ENCODE peak calls at places on chromosomes 4 and X, in four cellular contexts. One of them, this sample, is unnamed.

GRCh38 chr4:115228851-115229250 is 115.4 kb upstream of the NDST4 start:
- DNase-seq in HTR-8/SVneo: no peak
- DNase-seq in stimulated activated CD8-positive, alpha-beta memory T cell treated with anti-CD3 and anti-CD28 coated beads, Interleukin-7, amount 100 ng/mL, for 1 hour: no peak
- DNase-seq in GM12864: no peak
- DNase-seq in this sample: no peak

GRCh38 chrX:154096140-154097002 is 1.1 kb downstream of the MECP2 start:
- DNase-seq in HTR-8/SVneo: no peak
- DNase-seq in stimulated activated CD8-positive, alpha-beta memory T cell treated with anti-CD3 and anti-CD28 coated beads, Interleukin-7, amount 100 ng/mL, for 1 hour: no peak
- DNase-seq in GM12864: no peak
- DNase-seq in this sample: peak; percentile 32

GRCh38 chr4:19992694-19993093 is 259.0 kb upstream of the SLIT2 start:
- DNase-seq in HTR-8/SVneo: no peak
- DNase-seq in stimulated activated CD8-positive, alpha-beta memory T cell treated with anti-CD3 and anti-CD28 coated beads, Interleukin-7, amount 100 ng/mL, for 1 hour: no peak
- DNase-seq in GM12864: no peak
- DNase-seq in this sample: no peak

GRCh38 chrX:124086411-124086810 is 124.9 kb downstream of the STAG2 start:
- DNase-seq in HTR-8/SVneo: no peak
- DNase-seq in stimulated activated CD8-positive, alpha-beta memory T cell treated with anti-CD3 and anti-CD28 coated beads, Interleukin-7, amount 100 ng/mL, for 1 hour: no peak
- DNase-seq in GM12864: no peak
- DNase-seq in this sample: no peak

GRCh38 chr4:101782546-101782945 is 8.0 kb upstream of the BANK1 start:
- DNase-seq in HTR-8/SVneo: no peak
- DNase-seq in stimulated activated CD8-positive, alpha-beta memory T cell treated with anti-CD3 and anti-CD28 coated beads, Interleukin-7, amount 100 ng/mL, for 1 hour: no peak
- DNase-seq in GM12864: no peak
- DNase-seq in this sample: no peak

GRCh38 chrX:57251965-57252364 is 34.5 kb upstream of the FAAH2 start:
- DNase-seq in HTR-8/SVneo: no peak
- DNase-seq in stimulated activated CD8-positive, alpha-beta memory T cell treated with anti-CD3 and anti-CD28 coated beads, Interleukin-7, amount 100 ng/mL, for 1 hour: no peak
- DNase-seq in GM12864: no peak
- DNase-seq in this sample: no peak

GRCh38 chr4:25913056-25913850 is 767 bp upstream of the SMIM20 start:
- DNase-seq in HTR-8/SVneo: peak; percentile 21
- DNase-seq in stimulated activated CD8-positive, alpha-beta memory T cell treated with anti-CD3 and anti-CD28 coated beads, Interleukin-7, amount 100 ng/mL, for 1 hour: no peak
- DNase-seq in GM12864: no peak
- DNase-seq in this sample: no peak

GRCh38 chr4:77157859-77158486 is 966 bp downstream of the CCNG2 start:
- DNase-seq in HTR-8/SVneo: peak; percentile 72
- DNase-seq in stimulated activated CD8-positive, alpha-beta memory T cell treated with anti-CD3 and anti-CD28 coated beads, Interleukin-7, amount 100 ng/mL, for 1 hour: peak; percentile 44
- DNase-seq in GM12864: no peak
- DNase-seq in this sample: peak; percentile 89

GRCh38 chr4:52507774-52508173 is 151.3 kb downstream of the USP46 start:
- DNase-seq in HTR-8/SVneo: no peak
- DNase-seq in stimulated activated CD8-positive, alpha-beta memory T cell treated with anti-CD3 and anti-CD28 coated beads, Interleukin-7, amount 100 ng/mL, for 1 hour: no peak
- DNase-seq in GM12864: no peak
- DNase-seq in this sample: no peak

GRCh38 chr4:146095091-146095690 is 80.3 kb upstream of the LSM6 start:
- DNase-seq in HTR-8/SVneo: peak; percentile 29
- DNase-seq in stimulated activated CD8-positive, alpha-beta memory T cell treated with anti-CD3 and anti-CD28 coated beads, Interleukin-7, amount 100 ng/mL, for 1 hour: no peak
- DNase-seq in GM12864: no peak
- DNase-seq in this sample: no peak

GRCh38 chrX:53263597-53264094 is 17.7 kb downstream of the IQSEC2 start:
- DNase-seq in HTR-8/SVneo: peak; percentile 56
- DNase-seq in stimulated activated CD8-positive, alpha-beta memory T cell treated with anti-CD3 and anti-CD28 coated beads, Interleukin-7, amount 100 ng/mL, for 1 hour: no peak
- DNase-seq in GM12864: no peak
- DNase-seq in this sample: no peak

GRCh38 chr4:87941537-87942392 is 33.7 kb upstream of the SPP1 start:
- DNase-seq in HTR-8/SVneo: no peak
- DNase-seq in stimulated activated CD8-positive, alpha-beta memory T cell treated with anti-CD3 and anti-CD28 coated beads, Interleukin-7, amount 100 ng/mL, for 1 hour: no peak
- DNase-seq in GM12864: no peak
- DNase-seq in this sample: no peak

GRCh38 chr4:26227827-26228226 is 93.0 kb upstream of the RBPJ start:
- DNase-seq in HTR-8/SVneo: no peak
- DNase-seq in stimulated activated CD8-positive, alpha-beta memory T cell treated with anti-CD3 and anti-CD28 coated beads, Interleukin-7, amount 100 ng/mL, for 1 hour: no peak
- DNase-seq in GM12864: no peak
- DNase-seq in this sample: no peak

GRCh38 chr4:51885371-51885770 is 42.4 kb downstream of the DCUN1D4 start:
- DNase-seq in HTR-8/SVneo: peak; percentile 10
- DNase-seq in stimulated activated CD8-positive, alpha-beta memory T cell treated with anti-CD3 and anti-CD28 coated beads, Interleukin-7, amount 100 ng/mL, for 1 hour: no peak
- DNase-seq in GM12864: no peak
- DNase-seq in this sample: no peak

GRCh38 chr4:41594439-41594838 is 56.5 kb downstream of the LIMCH1 start:
- DNase-seq in HTR-8/SVneo: no peak
- DNase-seq in stimulated activated CD8-positive, alpha-beta memory T cell treated with anti-CD3 and anti-CD28 coated beads, Interleukin-7, amount 100 ng/mL, for 1 hour: no peak
- DNase-seq in GM12864: no peak
- DNase-seq in this sample: no peak

GRCh38 chr4:169106696-169107229 is 96.7 kb upstream of the CBR4 start:
- DNase-seq in HTR-8/SVneo: no peak
- DNase-seq in stimulated activated CD8-positive, alpha-beta memory T cell treated with anti-CD3 and anti-CD28 coated beads, Interleukin-7, amount 100 ng/mL, for 1 hour: no peak
- DNase-seq in GM12864: no peak
- DNase-seq in this sample: no peak

GRCh38 chr4:73417973-73418372 is 13.9 kb downstream of the ALB start:
- DNase-seq in HTR-8/SVneo: no peak
- DNase-seq in stimulated activated CD8-positive, alpha-beta memory T cell treated with anti-CD3 and anti-CD28 coated beads, Interleukin-7, amount 100 ng/mL, for 1 hour: no peak
- DNase-seq in GM12864: no peak
- DNase-seq in this sample: no peak

GRCh38 chr4:101944649-101945048 is 154.1 kb downstream of the BANK1 start:
- DNase-seq in HTR-8/SVneo: no peak
- DNase-seq in stimulated activated CD8-positive, alpha-beta memory T cell treated with anti-CD3 and anti-CD28 coated beads, Interleukin-7, amount 100 ng/mL, for 1 hour: no peak
- DNase-seq in GM12864: no peak
- DNase-seq in this sample: no peak

GRCh38 chr4:182975806-182976205 is 58.6 kb upstream of the DCTD start:
- DNase-seq in HTR-8/SVneo: peak; percentile 78
- DNase-seq in stimulated activated CD8-positive, alpha-beta memory T cell treated with anti-CD3 and anti-CD28 coated beads, Interleukin-7, amount 100 ng/mL, for 1 hour: no peak
- DNase-seq in GM12864: no peak
- DNase-seq in this sample: peak; percentile 33

GRCh38 chr4:8547108-8547911 is 32.9 kb upstream of the GPR78 start:
- DNase-seq in HTR-8/SVneo: no peak
- DNase-seq in stimulated activated CD8-positive, alpha-beta memory T cell treated with anti-CD3 and anti-CD28 coated beads, Interleukin-7, amount 100 ng/mL, for 1 hour: no peak
- DNase-seq in GM12864: no peak
- DNase-seq in this sample: no peak

GRCh38 chr4:106266201-106266600 is 49.8 kb downstream of the TBCK start:
- DNase-seq in HTR-8/SVneo: peak; percentile 3
- DNase-seq in stimulated activated CD8-positive, alpha-beta memory T cell treated with anti-CD3 and anti-CD28 coated beads, Interleukin-7, amount 100 ng/mL, for 1 hour: no peak
- DNase-seq in GM12864: peak; percentile 12
- DNase-seq in this sample: no peak

GRCh38 chr4:9764155-9764696 is 17.2 kb upstream of the DRD5 start:
- DNase-seq in HTR-8/SVneo: no peak
- DNase-seq in stimulated activated CD8-positive, alpha-beta memory T cell treated with anti-CD3 and anti-CD28 coated beads, Interleukin-7, amount 100 ng/mL, for 1 hour: no peak
- DNase-seq in GM12864: no peak
- DNase-seq in this sample: no peak

GRCh38 chrX:129574214-129574613 is 34.2 kb downstream of the OCRL start:
- DNase-seq in HTR-8/SVneo: no peak
- DNase-seq in stimulated activated CD8-positive, alpha-beta memory T cell treated with anti-CD3 and anti-CD28 coated beads, Interleukin-7, amount 100 ng/mL, for 1 hour: no peak
- DNase-seq in GM12864: no peak
- DNase-seq in this sample: no peak

GRCh38 chrX:13968198-13968597 is 61.5 kb downstream of the GEMIN8 start:
- DNase-seq in HTR-8/SVneo: no peak
- DNase-seq in stimulated activated CD8-positive, alpha-beta memory T cell treated with anti-CD3 and anti-CD28 coated beads, Interleukin-7, amount 100 ng/mL, for 1 hour: no peak
- DNase-seq in GM12864: no peak
- DNase-seq in this sample: no peak

GRCh38 chrX:130110379-130111219 is at the start of gene ELF4:
- DNase-seq in HTR-8/SVneo: no peak
- DNase-seq in stimulated activated CD8-positive, alpha-beta memory T cell treated with anti-CD3 and anti-CD28 coated beads, Interleukin-7, amount 100 ng/mL, for 1 hour: no peak
- DNase-seq in GM12864: no peak
- DNase-seq in this sample: peak; percentile 78